ENCODE peak calls at places on chromosomes 3 and 15, in nine cellular contexts. One of them, this sample, is unnamed.

GRCh38 chr3:15268033-15268631 is 62.1 kb downstream of the CAPN7 start:
- DNase-seq in astrocyte of the cerebellum: peak; percentile 81
- DNase-seq in mesenchymal stem cell: peak; percentile 87
- DNase-seq in adrenal gland: peak; percentile 96
- DNase-seq in cardiac muscle cell: peak; percentile 91
- DNase-seq in neuronal stem cell: peak; percentile 67
- DNase-seq in fibroblast of the aortic adventitia: peak; percentile 92
- DNase-seq in GM23248: peak; percentile 94
- DNase-seq in CD8-positive, alpha-beta memory T cell: peak; percentile 91
- DNase-seq in this sample: peak; percentile 73

GRCh38 chr3:177932750-177933660 is 603.2 kb upstream of the KCNMB2 start:
- DNase-seq in astrocyte of the cerebellum: peak; percentile 29
- DNase-seq in mesenchymal stem cell: no peak
- DNase-seq in adrenal gland: no peak
- DNase-seq in cardiac muscle cell: no peak
- DNase-seq in neuronal stem cell: no peak
- DNase-seq in fibroblast of the aortic adventitia: peak; percentile 86
- DNase-seq in GM23248: peak; percentile 54
- DNase-seq in CD8-positive, alpha-beta memory T cell: no peak
- DNase-seq in this sample: no peak

GRCh38 chr3:167958141-167958540 is 137.6 kb downstream of the GOLIM4 start:
- DNase-seq in astrocyte of the cerebellum: no peak
- DNase-seq in mesenchymal stem cell: peak; percentile 51
- DNase-seq in adrenal gland: no peak
- DNase-seq in cardiac muscle cell: no peak
- DNase-seq in neuronal stem cell: no peak
- DNase-seq in fibroblast of the aortic adventitia: no peak
- DNase-seq in GM23248: no peak
- DNase-seq in CD8-positive, alpha-beta memory T cell: no peak
- DNase-seq in this sample: no peak

GRCh38 chr3:107523361-107524213 is 825 bp downstream of the BBX start:
- DNase-seq in astrocyte of the cerebellum: no peak
- DNase-seq in mesenchymal stem cell: peak; percentile 74
- DNase-seq in adrenal gland: peak; percentile 75
- DNase-seq in cardiac muscle cell: peak; percentile 69
- DNase-seq in neuronal stem cell: peak; percentile 51
- DNase-seq in fibroblast of the aortic adventitia: peak; percentile 47
- DNase-seq in GM23248: peak; percentile 71
- DNase-seq in CD8-positive, alpha-beta memory T cell: peak; percentile 70
- DNase-seq in this sample: no peak

GRCh38 chr15:44713006-44713966 is 2.0 kb downstream of the B2M start:
- DNase-seq in astrocyte of the cerebellum: no peak
- DNase-seq in mesenchymal stem cell: peak; percentile 71
- DNase-seq in adrenal gland: no peak
- DNase-seq in cardiac muscle cell: no peak
- DNase-seq in neuronal stem cell: no peak
- DNase-seq in fibroblast of the aortic adventitia: peak; percentile 61
- DNase-seq in GM23248: peak; percentile 71
- DNase-seq in CD8-positive, alpha-beta memory T cell: no peak
- DNase-seq in this sample: no peak

GRCh38 chr3:51997935-51998596 is 2.4 kb upstream of the RPL29 start:
- DNase-seq in astrocyte of the cerebellum: no peak
- DNase-seq in mesenchymal stem cell: no peak
- DNase-seq in adrenal gland: no peak
- DNase-seq in cardiac muscle cell: no peak
- DNase-seq in neuronal stem cell: no peak
- DNase-seq in fibroblast of the aortic adventitia: no peak
- DNase-seq in GM23248: no peak
- DNase-seq in CD8-positive, alpha-beta memory T cell: no peak
- DNase-seq in this sample: no peak

GRCh38 chr3:117063910-117064309 is 354.3 kb downstream of the TUSC7 start:
- DNase-seq in astrocyte of the cerebellum: peak; percentile 1
- DNase-seq in mesenchymal stem cell: no peak
- DNase-seq in adrenal gland: no peak
- DNase-seq in cardiac muscle cell: no peak
- DNase-seq in neuronal stem cell: no peak
- DNase-seq in fibroblast of the aortic adventitia: peak; percentile 47
- DNase-seq in GM23248: peak; percentile 24
- DNase-seq in CD8-positive, alpha-beta memory T cell: no peak
- DNase-seq in this sample: no peak

GRCh38 chr15:74788716-74789151 is 6.9 kb downstream of the CSK start:
- DNase-seq in astrocyte of the cerebellum: no peak
- DNase-seq in mesenchymal stem cell: no peak
- DNase-seq in adrenal gland: no peak
- DNase-seq in cardiac muscle cell: no peak
- DNase-seq in neuronal stem cell: no peak
- DNase-seq in fibroblast of the aortic adventitia: no peak
- DNase-seq in GM23248: no peak
- DNase-seq in CD8-positive, alpha-beta memory T cell: peak; percentile 82
- DNase-seq in this sample: peak; percentile 92

GRCh38 chr3:50687127-50687751 is 12.5 kb downstream of the DOCK3 start:
- DNase-seq in astrocyte of the cerebellum: no peak
- DNase-seq in mesenchymal stem cell: no peak
- DNase-seq in adrenal gland: no peak
- DNase-seq in cardiac muscle cell: no peak
- DNase-seq in neuronal stem cell: no peak
- DNase-seq in fibroblast of the aortic adventitia: no peak
- DNase-seq in GM23248: peak; percentile 33
- DNase-seq in CD8-positive, alpha-beta memory T cell: no peak
- DNase-seq in this sample: no peak

GRCh38 chr3:9349321-9350117 is 13.3 kb upstream of the THUMPD3 start:
- DNase-seq in astrocyte of the cerebellum: peak; percentile 61
- DNase-seq in mesenchymal stem cell: peak; percentile 92
- DNase-seq in adrenal gland: no peak
- DNase-seq in cardiac muscle cell: no peak
- DNase-seq in neuronal stem cell: no peak
- DNase-seq in fibroblast of the aortic adventitia: peak; percentile 73
- DNase-seq in GM23248: peak; percentile 89
- DNase-seq in CD8-positive, alpha-beta memory T cell: no peak
- DNase-seq in this sample: peak; percentile 10

GRCh38 chr15:64701051-64701450 is 74.3 kb downstream of the RBPMS2 start:
- DNase-seq in astrocyte of the cerebellum: no peak
- DNase-seq in mesenchymal stem cell: no peak
- DNase-seq in adrenal gland: no peak
- DNase-seq in cardiac muscle cell: no peak
- DNase-seq in neuronal stem cell: no peak
- DNase-seq in fibroblast of the aortic adventitia: no peak
- DNase-seq in GM23248: no peak
- DNase-seq in CD8-positive, alpha-beta memory T cell: no peak
- DNase-seq in this sample: no peak

GRCh38 chr15:64699767-64700388 is 75.5 kb downstream of the RBPMS2 start:
- DNase-seq in astrocyte of the cerebellum: no peak
- DNase-seq in mesenchymal stem cell: peak; percentile 79
- DNase-seq in adrenal gland: no peak
- DNase-seq in cardiac muscle cell: peak; percentile 93
- DNase-seq in neuronal stem cell: no peak
- DNase-seq in fibroblast of the aortic adventitia: peak; percentile 73
- DNase-seq in GM23248: peak; percentile 60
- DNase-seq in CD8-positive, alpha-beta memory T cell: no peak
- DNase-seq in this sample: no peak

GRCh38 chr15:64702816-64703631 is 72.4 kb downstream of the RBPMS2 start:
- DNase-seq in astrocyte of the cerebellum: peak; percentile 70
- DNase-seq in mesenchymal stem cell: peak; percentile 91
- DNase-seq in adrenal gland: peak; percentile 98
- DNase-seq in cardiac muscle cell: peak; percentile 98
- DNase-seq in neuronal stem cell: peak; percentile 94
- DNase-seq in fibroblast of the aortic adventitia: peak; percentile 87
- DNase-seq in GM23248: peak; percentile 97
- DNase-seq in CD8-positive, alpha-beta memory T cell: peak; percentile 96
- DNase-seq in this sample: peak; percentile 55

GRCh38 chr15:64703632-64703959 is 71.8 kb downstream of the RBPMS2 start:
- DNase-seq in astrocyte of the cerebellum: no peak
- DNase-seq in mesenchymal stem cell: no peak
- DNase-seq in adrenal gland: peak; percentile 72
- DNase-seq in cardiac muscle cell: no peak
- DNase-seq in neuronal stem cell: no peak
- DNase-seq in fibroblast of the aortic adventitia: no peak
- DNase-seq in GM23248: no peak
- DNase-seq in CD8-positive, alpha-beta memory T cell: no peak
- DNase-seq in this sample: no peak

GRCh38 chr15:64701482-64701881 is 73.9 kb downstream of the RBPMS2 start:
- DNase-seq in astrocyte of the cerebellum: no peak
- DNase-seq in mesenchymal stem cell: no peak
- DNase-seq in adrenal gland: no peak
- DNase-seq in cardiac muscle cell: no peak
- DNase-seq in neuronal stem cell: peak; percentile 51
- DNase-seq in fibroblast of the aortic adventitia: no peak
- DNase-seq in GM23248: no peak
- DNase-seq in CD8-positive, alpha-beta memory T cell: no peak
- DNase-seq in this sample: no peak
- H3K4me3 ChIP-seq in astrocyte of the cerebellum: peak overlapping the region; percentile 87
- H3K4me3 ChIP-seq in mesenchymal stem cell: no peak overlapping the region
- H3K4me3 ChIP-seq in adrenal gland: no peak overlapping the region
- H3K4me3 ChIP-seq in cardiac muscle cell: peak overlapping the region; percentile 83
- H3K4me3 ChIP-seq in neuronal stem cell: peak overlapping the region; percentile 80
- H3K4me3 ChIP-seq in fibroblast of the aortic adventitia: peak overlapping the region; percentile 84
- H3K4me3 ChIP-seq in GM23248: peak overlapping the region; percentile 85
- H3K4me3 ChIP-seq in CD8-positive, alpha-beta memory T cell: no peak overlapping the region
- H3K4me3 ChIP-seq in this sample: peak overlapping the region; percentile 78

GRCh38 chr3:150133293-150133692 is 162.6 kb upstream of the PFN2 start:
- DNase-seq in astrocyte of the cerebellum: no peak
- DNase-seq in mesenchymal stem cell: no peak
- DNase-seq in adrenal gland: no peak
- DNase-seq in cardiac muscle cell: no peak
- DNase-seq in neuronal stem cell: no peak
- DNase-seq in fibroblast of the aortic adventitia: no peak
- DNase-seq in GM23248: peak; percentile 22
- DNase-seq in CD8-positive, alpha-beta memory T cell: no peak
- DNase-seq in this sample: no peak
- H3K4me3 ChIP-seq in astrocyte of the cerebellum: no peak overlapping the region
- H3K4me3 ChIP-seq in mesenchymal stem cell: no peak overlapping the region
- H3K4me3 ChIP-seq in adrenal gland: no peak overlapping the region
- H3K4me3 ChIP-seq in cardiac muscle cell: no peak overlapping the region
- H3K4me3 ChIP-seq in neuronal stem cell: no peak overlapping the region
- H3K4me3 ChIP-seq in fibroblast of the aortic adventitia: no peak overlapping the region
- H3K4me3 ChIP-seq in GM23248: no peak overlapping the region
- H3K4me3 ChIP-seq in CD8-positive, alpha-beta memory T cell: no peak overlapping the region
- H3K4me3 ChIP-seq in this sample: no peak overlapping the region

DNA sequence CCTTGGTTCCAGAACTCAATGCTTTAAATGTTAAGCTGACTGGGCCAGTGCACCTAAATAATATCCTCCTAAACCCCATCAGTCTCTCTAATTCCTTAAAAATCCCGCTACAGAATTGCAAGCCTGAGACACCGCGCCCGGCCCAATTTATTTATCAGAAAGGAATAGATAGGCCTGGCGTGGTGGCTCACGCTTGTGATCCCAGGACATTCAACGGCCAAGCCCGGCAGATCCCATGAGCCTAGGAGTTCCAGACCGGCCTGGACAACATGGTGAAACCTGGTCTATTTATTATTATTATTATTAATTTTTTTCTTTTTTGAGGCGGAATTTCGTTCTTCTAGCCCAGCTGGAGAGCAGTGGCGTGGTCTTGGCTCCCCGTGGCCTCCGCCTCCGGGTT is 28.0 kb upstream of the TUBGCP5 start:
- DNase-seq in astrocyte of the cerebellum: no peak
- DNase-seq in mesenchymal stem cell: no peak
- DNase-seq in adrenal gland: no peak
- DNase-seq in cardiac muscle cell: no peak
- DNase-seq in neuronal stem cell: no peak
- DNase-seq in fibroblast of the aortic adventitia: no peak
- DNase-seq in GM23248: no peak
- DNase-seq in CD8-positive, alpha-beta memory T cell: no peak
- DNase-seq in this sample: no peak
- H3K4me3 ChIP-seq in astrocyte of the cerebellum: no peak overlapping the region
- H3K4me3 ChIP-seq in mesenchymal stem cell: no peak overlapping the region
- H3K4me3 ChIP-seq in adrenal gland: no peak overlapping the region
- H3K4me3 ChIP-seq in cardiac muscle cell: no peak overlapping the region
- H3K4me3 ChIP-seq in neuronal stem cell: no peak overlapping the region
- H3K4me3 ChIP-seq in fibroblast of the aortic adventitia: no peak overlapping the region
- H3K4me3 ChIP-seq in GM23248: no peak overlapping the region
- H3K4me3 ChIP-seq in CD8-positive, alpha-beta memory T cell: no peak overlapping the region
- H3K4me3 ChIP-seq in this sample: no peak overlapping the region

GRCh38 chr3:18438586-18438985 is 13.4 kb upstream of the SATB1 start:
- DNase-seq in astrocyte of the cerebellum: no peak
- DNase-seq in mesenchymal stem cell: no peak
- DNase-seq in adrenal gland: no peak
- DNase-seq in cardiac muscle cell: no peak
- DNase-seq in neuronal stem cell: no peak
- DNase-seq in fibroblast of the aortic adventitia: no peak
- DNase-seq in GM23248: no peak
- DNase-seq in CD8-positive, alpha-beta memory T cell: peak; percentile 68
- DNase-seq in this sample: no peak
- H3K4me3 ChIP-seq in astrocyte of the cerebellum: no peak overlapping the region
- H3K4me3 ChIP-seq in mesenchymal stem cell: no peak overlapping the region
- H3K4me3 ChIP-seq in adrenal gland: no peak overlapping the region
- H3K4me3 ChIP-seq in cardiac muscle cell: no peak overlapping the region
- H3K4me3 ChIP-seq in neuronal stem cell: no peak overlapping the region
- H3K4me3 ChIP-seq in fibroblast of the aortic adventitia: no peak overlapping the region
- H3K4me3 ChIP-seq in GM23248: no peak overlapping the region
- H3K4me3 ChIP-seq in CD8-positive, alpha-beta memory T cell: peak overlapping the region; percentile 56
- H3K4me3 ChIP-seq in this sample: no peak overlapping the region

GRCh38 chr15:101121511-101122090 is 130.2 kb downstream of the CHSY1 start:
- DNase-seq in astrocyte of the cerebellum: no peak
- DNase-seq in mesenchymal stem cell: peak; percentile 77
- DNase-seq in adrenal gland: peak; percentile 89
- DNase-seq in cardiac muscle cell: peak; percentile 75
- DNase-seq in neuronal stem cell: peak; percentile 23
- DNase-seq in fibroblast of the aortic adventitia: peak; percentile 59
- DNase-seq in GM23248: peak; percentile 77
- DNase-seq in CD8-positive, alpha-beta memory T cell: no peak
- DNase-seq in this sample: no peak
- H3K4me3 ChIP-seq in astrocyte of the cerebellum: peak overlapping the region; percentile 1
- H3K4me3 ChIP-seq in mesenchymal stem cell: no peak overlapping the region
- H3K4me3 ChIP-seq in adrenal gland: peak overlapping the region; percentile 1
- H3K4me3 ChIP-seq in cardiac muscle cell: no peak overlapping the region
- H3K4me3 ChIP-seq in neuronal stem cell: no peak overlapping the region
- H3K4me3 ChIP-seq in fibroblast of the aortic adventitia: peak overlapping the region; percentile 52
- H3K4me3 ChIP-seq in GM23248: peak overlapping the region; percentile 61
- H3K4me3 ChIP-seq in CD8-positive, alpha-beta memory T cell: no peak overlapping the region
- H3K4me3 ChIP-seq in this sample: no peak overlapping the region

GRCh38 chr3:128392812-128393544 is 73.7 kb downstream of the DNAJB8 start:
- DNase-seq in astrocyte of the cerebellum: no peak
- DNase-seq in mesenchymal stem cell: no peak
- DNase-seq in adrenal gland: no peak
- DNase-seq in cardiac muscle cell: no peak
- DNase-seq in neuronal stem cell: no peak
- DNase-seq in fibroblast of the aortic adventitia: no peak
- DNase-seq in GM23248: no peak
- DNase-seq in CD8-positive, alpha-beta memory T cell: no peak
- DNase-seq in this sample: no peak
- H3K4me3 ChIP-seq in astrocyte of the cerebellum: no peak overlapping the region
- H3K4me3 ChIP-seq in mesenchymal stem cell: peak overlapping the region; percentile 11
- H3K4me3 ChIP-seq in adrenal gland: no peak overlapping the region
- H3K4me3 ChIP-seq in cardiac muscle cell: no peak overlapping the region
- H3K4me3 ChIP-seq in neuronal stem cell: no peak overlapping the region
- H3K4me3 ChIP-seq in fibroblast of the aortic adventitia: no peak overlapping the region
- H3K4me3 ChIP-seq in GM23248: no peak overlapping the region
- H3K4me3 ChIP-seq in CD8-positive, alpha-beta memory T cell: no peak overlapping the region
- H3K4me3 ChIP-seq in this sample: no peak overlapping the region

This sample was measured in GM12864.